ENCODE peak calls at places on chromosomes 12 and 14, in nine cellular contexts. W is mesendoderm, S is HCT116, U is dermis blood vessel endothelial cell, G is H4, E is left lobe of liver, F is GM23248, Y is left ventricle myocardium inferior, R is A172. K is an unnamed sample.

GRCh38 chr14:54207991-54208520 is 188.8 kb upstream of the CDKN3 start:
- DNase-seq in W (no peak), S (no peak), U (peak; percentile 43), G (no peak), E (no peak), F (no peak), Y (no peak), R (no peak), K (no peak)

GRCh38 chr14:106528717-106529116 is 1002.3 kb downstream of the TMEM121 start:
- DNase-seq in W (peak; percentile 10), S (no peak), U (no peak), G (no peak), E (no peak), F (no peak), Y (no peak), R (no peak), K (no peak)

GRCh38 chr14:91349481-91350074 is 68.0 kb downstream of the CCDC88C start:
- DNase-seq in W (no peak), S (no peak), U (no peak), G (no peak), E (no peak), F (no peak), Y (no peak), R (no peak), K (no peak)

GRCh38 chr14:99937475-99938244 is 127.6 kb upstream of the EVL start:
- DNase-seq in W (no peak), S (no peak), U (no peak), G (no peak), E (no peak), F (no peak), Y (no peak), R (no peak), K (no peak)

GRCh38 chr14:76876076-76876475 is 49.9 kb downstream of the LRRC74A start:
- DNase-seq in W (peak; percentile 83), S (peak; percentile 81), U (peak; percentile 85), G (peak; percentile 63), E (peak; percentile 60), F (peak; percentile 85), Y (peak; percentile 43), R (peak; percentile 60), K (peak; percentile 81)

GRCh38 chr12:3155710-3156386 is 78.7 kb downstream of the TSPAN9 start:
- DNase-seq in W (no peak), S (no peak), U (no peak), G (no peak), E (no peak), F (no peak), Y (no peak), R (no peak), K (no peak)

GRCh38 chr12:89707992-89708792 is 446 bp downstream of the ATP2B1 start:
- DNase-seq in W (peak; percentile 55), S (no peak), U (peak; percentile 28), G (no peak), E (peak; percentile 64), F (peak; percentile 73), Y (peak; percentile 31), R (no peak), K (peak; percentile 32)

GRCh38 chr14:103243764-103244737 is 90.0 kb upstream of the EIF5 start:
- DNase-seq in W (no peak), S (no peak), U (no peak), G (peak; percentile 44), E (no peak), F (no peak), Y (no peak), R (no peak), K (peak; percentile 60)

GRCh38 chr14:51873221-51873893 is 12.9 kb downstream of the GNG2 start:
- DNase-seq in W (peak; percentile 10), S (peak; percentile 24), U (peak; percentile 91), G (peak; percentile 90), E (no peak), F (peak; percentile 92), Y (no peak), R (peak; percentile 59), K (no peak)

GRCh38 chr14:93926209-93926872 is 803 bp upstream of the FAM181A start:
- DNase-seq in W (no peak), S (no peak), U (no peak), G (no peak), E (no peak), F (no peak), Y (no peak), R (no peak), K (no peak)

GRCh38 chr12:93461503-93461902 is 5.8 kb upstream of the MRPL42 start:
- DNase-seq in W (no peak), S (no peak), U (no peak), G (no peak), E (no peak), F (no peak), Y (no peak), R (no peak), K (no peak)

GRCh38 chr14:53807108-53807507 is 149.5 kb downstream of the BMP4 start:
- DNase-seq in W (no peak), S (no peak), U (no peak), G (no peak), E (no peak), F (no peak), Y (no peak), R (no peak), K (no peak)

GRCh38 chr12:68631177-68631576 is 20.5 kb downstream of the RAP1B start:
- DNase-seq in W (no peak), S (no peak), U (no peak), G (no peak), E (no peak), F (peak; percentile 68), Y (no peak), R (no peak), K (no peak)

GRCh38 chr12:16346931-16347330 is 514 bp upstream of the MGST1 start:
- DNase-seq in W (no peak), S (no peak), U (peak; percentile 16), G (no peak), E (peak; percentile 54), F (peak; percentile 12), Y (no peak), R (no peak), K (no peak)

GRCh38 chr12:82805812-82806497 is 119.2 kb downstream of the TMTC2 start:
- DNase-seq in W (no peak), S (no peak), U (no peak), G (no peak), E (no peak), F (peak; percentile 72), Y (no peak), R (no peak), K (no peak)

GRCh38 chr12:116525418-116526001 is 33.7 kb upstream of the MAP1LC3B2 start:
- DNase-seq in W (peak; percentile 86), S (peak; percentile 80), U (peak; percentile 68), G (peak; percentile 24), E (peak; percentile 73), F (peak; percentile 96), Y (peak; percentile 48), R (peak; percentile 86), K (no peak)

GRCh38 chr12:52197371-52198231 is 5.8 kb upstream of the KRT80 start:
- DNase-seq in W (no peak), S (no peak), U (no peak), G (peak; percentile 88), E (no peak), F (peak; percentile 22), Y (peak; percentile 51), R (peak; percentile 91), K (no peak)

K was measured in SJCRH30.